ENCODE peak calls at places on chromosomes 12 and 14, in five cellular contexts. E is glutamatergic neuron; T is activated CD4-positive, alpha-beta T cell treated with anti-CD3 and anti-CD28 coated beads for 4 hours; M is GM12891; I is SW480. F is an unnamed sample.

GRCh38 chr14:81331229-81332026 is 68.7 kb downstream of the STON2 start:
- DNase-seq in T (no peak), M (no peak), I (no peak), E (no peak), F (no peak)

GRCh38 chr14:25868521-25869314 is 729.1 kb downstream of the NOVA1 start:
- DNase-seq in E (no peak), I (no peak), M (no peak), T (no peak), F (no peak)

GRCh38 chr14:64611358-64612020 is 61.7 kb downstream of the PPP1R36 start:
- DNase-seq in T (no peak), E (no peak), I (no peak), M (no peak), F (no peak)

GRCh38 chr12:77850698-77851097 is 20.0 kb downstream of the NAV3 start:
- DNase-seq in I (no peak), T (no peak), M (no peak), E (no peak), F (no peak)

GRCh38 chr12:50927766-50928224 is 24.5 kb upstream of the HIGD1C start:
- DNase-seq in T (no peak), E (no peak), I (no peak), M (no peak), F (no peak)

GRCh38 chr14:24840204-24840893 is 206.4 kb upstream of the GZMB start:
- DNase-seq in E (no peak), M (no peak), I (no peak), T (no peak), F (no peak)

GRCh38 chr12:40711121-40711520 is 18.9 kb downstream of the CNTN1 start:
- DNase-seq in M (no peak), I (no peak), E (no peak), T (no peak), F (no peak)

GRCh38 chr12:88424791-88425730 is 155.2 kb downstream of the KITLG start:
- DNase-seq in E (no peak), I (no peak), T (no peak), M (no peak), F (no peak)

GRCh38 chr12:130391186-130391585 is 53.5 kb downstream of the PIWIL1 start:
- DNase-seq in I (no peak), T (no peak), E (no peak), M (no peak), F (no peak)

GRCh38 chr12:19945559-19946485 is 422.5 kb upstream of the PDE3A start:
- DNase-seq in M (no peak), T (no peak), E (no peak), I (no peak), F (no peak)

F was measured in GM12892.